ENCODE peak calls at places on chromosomes 13 and 19, in ten cellular contexts. One of them, this sample, is unnamed.
A peak's percentile ranks its signal among the peaks of the same experiment; 100 is the strongest.

GRCh38 chr13:60759499-60759898 is 362.5 kb downstream of the TDRD3 start:
- DNase-seq in endothelial cell of umbilical vein: peak; percentile 96
- DNase-seq in body of pancreas: peak; percentile 30
- DNase-seq in lower leg skin: no peak
- DNase-seq in dorsolateral prefrontal cortex: no peak
- DNase-seq in lung: peak; percentile 57
- DNase-seq in progenitor cell of endocrine pancreas: no peak
- DNase-seq in Caco-2: no peak
- DNase-seq in GM06990: no peak
- DNase-seq in nephron progenitor cell: no peak
- DNase-seq in this sample: no peak

GRCh38 chr13:41416276-41416675 is 41.1 kb upstream of the RGCC start:
- DNase-seq in nephron progenitor cell: no peak
- DNase-seq in body of pancreas: no peak
- DNase-seq in lung: no peak
- DNase-seq in endothelial cell of umbilical vein: no peak
- DNase-seq in progenitor cell of endocrine pancreas: no peak
- DNase-seq in lower leg skin: no peak
- DNase-seq in dorsolateral prefrontal cortex: no peak
- DNase-seq in GM06990: no peak
- DNase-seq in Caco-2: no peak
- DNase-seq in this sample: no peak

GRCh38 chr19:1566392-1567115 is 1.6 kb downstream of the MEX3D start:
- DNase-seq in dorsolateral prefrontal cortex: peak; percentile 88
- DNase-seq in GM06990: no peak
- DNase-seq in body of pancreas: peak; percentile 66
- DNase-seq in nephron progenitor cell: peak; percentile 72
- DNase-seq in Caco-2: peak; percentile 56
- DNase-seq in lung: peak; percentile 71
- DNase-seq in lower leg skin: peak; percentile 92
- DNase-seq in progenitor cell of endocrine pancreas: peak; percentile 59
- DNase-seq in endothelial cell of umbilical vein: peak; percentile 81
- DNase-seq in this sample: no peak

GRCh38 chr19:17448190-17448967 is at the start of gene TMEM221:
- DNase-seq in progenitor cell of endocrine pancreas: peak; percentile 71
- DNase-seq in GM06990: peak; percentile 41
- DNase-seq in Caco-2: peak; percentile 69
- DNase-seq in lung: no peak
- DNase-seq in lower leg skin: peak; percentile 92
- DNase-seq in dorsolateral prefrontal cortex: no peak
- DNase-seq in nephron progenitor cell: peak; percentile 73
- DNase-seq in endothelial cell of umbilical vein: no peak
- DNase-seq in body of pancreas: peak; percentile 42
- DNase-seq in this sample: peak; percentile 79

GRCh38 chr13:109697936-109698335 is 88.4 kb downstream of the IRS2 start:
- DNase-seq in lower leg skin: no peak
- DNase-seq in dorsolateral prefrontal cortex: no peak
- DNase-seq in body of pancreas: no peak
- DNase-seq in Caco-2: no peak
- DNase-seq in progenitor cell of endocrine pancreas: no peak
- DNase-seq in lung: no peak
- DNase-seq in nephron progenitor cell: no peak
- DNase-seq in GM06990: no peak
- DNase-seq in endothelial cell of umbilical vein: no peak
- DNase-seq in this sample: no peak

GRCh38 chr13:67075239-67075638 is 154.9 kb downstream of the PCDH9 start:
- DNase-seq in dorsolateral prefrontal cortex: no peak
- DNase-seq in Caco-2: no peak
- DNase-seq in nephron progenitor cell: no peak
- DNase-seq in body of pancreas: no peak
- DNase-seq in progenitor cell of endocrine pancreas: no peak
- DNase-seq in endothelial cell of umbilical vein: peak; percentile 21
- DNase-seq in lung: no peak
- DNase-seq in GM06990: no peak
- DNase-seq in lower leg skin: no peak
- DNase-seq in this sample: no peak

GRCh38 chr13:73090116-73090811 is 31.5 kb downstream of the KLF5 start:
- DNase-seq in body of pancreas: peak; percentile 58
- DNase-seq in progenitor cell of endocrine pancreas: no peak
- DNase-seq in endothelial cell of umbilical vein: peak; percentile 79
- DNase-seq in GM06990: no peak
- DNase-seq in nephron progenitor cell: no peak
- DNase-seq in Caco-2: peak; percentile 82
- DNase-seq in lower leg skin: no peak
- DNase-seq in lung: peak; percentile 43
- DNase-seq in dorsolateral prefrontal cortex: no peak
- DNase-seq in this sample: no peak

GRCh38 chr13:97182065-97182890 is 39.9 kb upstream of the MBNL2 start:
- DNase-seq in body of pancreas: no peak
- DNase-seq in GM06990: no peak
- DNase-seq in dorsolateral prefrontal cortex: no peak
- DNase-seq in endothelial cell of umbilical vein: no peak
- DNase-seq in Caco-2: no peak
- DNase-seq in nephron progenitor cell: no peak
- DNase-seq in lower leg skin: no peak
- DNase-seq in progenitor cell of endocrine pancreas: no peak
- DNase-seq in lung: no peak
- DNase-seq in this sample: no peak

GRCh38 chr19:926595-927043 is 784 bp downstream of the ARID3A start:
- DNase-seq in lower leg skin: no peak
- DNase-seq in GM06990: peak; percentile 71
- DNase-seq in endothelial cell of umbilical vein: no peak
- DNase-seq in body of pancreas: peak; percentile 61
- DNase-seq in Caco-2: no peak
- DNase-seq in dorsolateral prefrontal cortex: no peak
- DNase-seq in nephron progenitor cell: peak; percentile 47
- DNase-seq in progenitor cell of endocrine pancreas: no peak
- DNase-seq in lung: no peak
- DNase-seq in this sample: peak; percentile 88

GRCh38 chr13:113981201-113981605 is 7.3 kb upstream of the C13orf46 start:
- DNase-seq in endothelial cell of umbilical vein: no peak
- DNase-seq in nephron progenitor cell: no peak
- DNase-seq in dorsolateral prefrontal cortex: peak; percentile 43
- DNase-seq in lower leg skin: peak; percentile 94
- DNase-seq in progenitor cell of endocrine pancreas: no peak
- DNase-seq in GM06990: no peak
- DNase-seq in lung: peak; percentile 88
- DNase-seq in Caco-2: no peak
- DNase-seq in body of pancreas: peak; percentile 88
- DNase-seq in this sample: no peak
- TF ChIP-seq CTCF in endothelial cell of umbilical vein: no peak
- TF ChIP-seq CTCF in nephron progenitor cell: no peak
- TF ChIP-seq CTCF in dorsolateral prefrontal cortex: no peak
- TF ChIP-seq CTCF in lower leg skin: no peak
- TF ChIP-seq CTCF in progenitor cell of endocrine pancreas: no peak
- TF ChIP-seq CTCF in GM06990: no peak
- TF ChIP-seq CTCF in lung: no peak
- TF ChIP-seq CTCF in Caco-2: no peak
- TF ChIP-seq CTCF in body of pancreas: peak; percentile 42
- TF ChIP-seq CTCF in this sample: no peak

GRCh38 chr19:39037194-39037593 is 4.8 kb upstream of the FBXO27 start:
- DNase-seq in nephron progenitor cell: no peak
- DNase-seq in body of pancreas: no peak
- DNase-seq in dorsolateral prefrontal cortex: no peak
- DNase-seq in endothelial cell of umbilical vein: no peak
- DNase-seq in GM06990: no peak
- DNase-seq in lower leg skin: no peak
- DNase-seq in progenitor cell of endocrine pancreas: no peak
- DNase-seq in Caco-2: no peak
- DNase-seq in lung: no peak
- DNase-seq in this sample: no peak

GRCh38 chr19:39032164-39032918 is at the start of gene FBXO27:
- DNase-seq in nephron progenitor cell: peak; percentile 39
- DNase-seq in endothelial cell of umbilical vein: no peak
- DNase-seq in body of pancreas: peak; percentile 11
- DNase-seq in lower leg skin: peak; percentile 87
- DNase-seq in GM06990: peak; percentile 43
- DNase-seq in dorsolateral prefrontal cortex: peak; percentile 62
- DNase-seq in progenitor cell of endocrine pancreas: peak; percentile 15
- DNase-seq in Caco-2: peak; percentile 26
- DNase-seq in lung: peak; percentile 44
- DNase-seq in this sample: peak; percentile 30

DNA sequence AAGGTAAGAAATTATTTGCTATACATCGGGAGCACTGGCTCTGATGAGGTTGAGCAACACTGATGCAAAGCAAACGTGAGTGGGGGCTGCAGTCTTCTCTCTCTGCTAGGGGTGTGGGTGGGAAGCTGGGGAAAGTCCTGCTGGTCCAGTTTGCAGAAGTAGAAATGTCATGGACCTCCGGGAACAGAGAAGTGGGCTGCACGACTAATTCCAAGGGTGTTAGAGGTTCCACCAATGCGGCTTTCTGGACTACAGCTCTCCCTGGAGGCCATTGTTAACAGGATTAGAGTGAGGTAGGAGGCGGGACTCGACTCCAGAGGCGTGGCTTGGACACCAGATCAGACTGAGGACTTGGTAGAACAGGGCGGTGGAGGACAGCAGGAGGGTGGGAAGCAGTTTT is 5.7 kb upstream of the FBXO27 start:
- DNase-seq in lung: peak; percentile 39
- DNase-seq in Caco-2: peak; percentile 66
- DNase-seq in dorsolateral prefrontal cortex: peak; percentile 48
- DNase-seq in nephron progenitor cell: peak; percentile 47
- DNase-seq in GM06990: no peak
- DNase-seq in body of pancreas: peak; percentile 73
- DNase-seq in progenitor cell of endocrine pancreas: no peak
- DNase-seq in endothelial cell of umbilical vein: peak; percentile 55
- DNase-seq in lower leg skin: no peak
- DNase-seq in this sample: peak; percentile 54
- TF ChIP-seq CTCF in lung: no peak
- TF ChIP-seq CTCF in Caco-2: no peak
- TF ChIP-seq CTCF in dorsolateral prefrontal cortex: peak; percentile 20
- TF ChIP-seq CTCF in nephron progenitor cell: no peak
- TF ChIP-seq CTCF in GM06990: peak; percentile 15
- TF ChIP-seq CTCF in body of pancreas: peak; percentile 50
- TF ChIP-seq CTCF in progenitor cell of endocrine pancreas: peak; percentile 13
- TF ChIP-seq CTCF in endothelial cell of umbilical vein: peak; percentile 24
- TF ChIP-seq CTCF in lower leg skin: no peak
- TF ChIP-seq CTCF in this sample: no peak

GRCh38 chr13:44321961-44322360 is 51.7 kb upstream of the SERP2 start:
- DNase-seq in Caco-2: no peak
- DNase-seq in lung: no peak
- DNase-seq in nephron progenitor cell: no peak
- DNase-seq in GM06990: no peak
- DNase-seq in endothelial cell of umbilical vein: no peak
- DNase-seq in lower leg skin: no peak
- DNase-seq in progenitor cell of endocrine pancreas: no peak
- DNase-seq in body of pancreas: no peak
- DNase-seq in dorsolateral prefrontal cortex: no peak
- DNase-seq in this sample: no peak
- TF ChIP-seq CTCF in Caco-2: no peak
- TF ChIP-seq CTCF in lung: no peak
- TF ChIP-seq CTCF in nephron progenitor cell: no peak
- TF ChIP-seq CTCF in GM06990: no peak
- TF ChIP-seq CTCF in endothelial cell of umbilical vein: no peak
- TF ChIP-seq CTCF in lower leg skin: no peak
- TF ChIP-seq CTCF in progenitor cell of endocrine pancreas: no peak
- TF ChIP-seq CTCF in body of pancreas: no peak
- TF ChIP-seq CTCF in dorsolateral prefrontal cortex: no peak
- TF ChIP-seq CTCF in this sample: no peak

GRCh38 chr19:7119582-7119981 is 50.1 kb downstream of the ZNF557 start:
- DNase-seq in GM06990: no peak
- DNase-seq in endothelial cell of umbilical vein: no peak
- DNase-seq in dorsolateral prefrontal cortex: no peak
- DNase-seq in lower leg skin: no peak
- DNase-seq in progenitor cell of endocrine pancreas: no peak
- DNase-seq in Caco-2: no peak
- DNase-seq in nephron progenitor cell: no peak
- DNase-seq in lung: no peak
- DNase-seq in body of pancreas: no peak
- DNase-seq in this sample: no peak

GRCh38 chr19:7115721-7116120 is 46.2 kb downstream of the ZNF557 start:
- DNase-seq in nephron progenitor cell: no peak
- DNase-seq in Caco-2: no peak
- DNase-seq in endothelial cell of umbilical vein: no peak
- DNase-seq in GM06990: no peak
- DNase-seq in body of pancreas: no peak
- DNase-seq in progenitor cell of endocrine pancreas: no peak
- DNase-seq in lung: no peak
- DNase-seq in dorsolateral prefrontal cortex: peak; percentile 87
- DNase-seq in lower leg skin: no peak
- DNase-seq in this sample: no peak

GRCh38 chr19:7113233-7113632 is 43.7 kb downstream of the ZNF557 start:
- DNase-seq in lower leg skin: no peak
- DNase-seq in progenitor cell of endocrine pancreas: no peak
- DNase-seq in GM06990: no peak
- DNase-seq in Caco-2: no peak
- DNase-seq in nephron progenitor cell: no peak
- DNase-seq in dorsolateral prefrontal cortex: no peak
- DNase-seq in endothelial cell of umbilical vein: no peak
- DNase-seq in body of pancreas: no peak
- DNase-seq in lung: no peak
- DNase-seq in this sample: no peak

GRCh38 chr19:7120499-7120898 is 51.0 kb downstream of the ZNF557 start:
- DNase-seq in lung: no peak
- DNase-seq in Caco-2: no peak
- DNase-seq in endothelial cell of umbilical vein: no peak
- DNase-seq in progenitor cell of endocrine pancreas: no peak
- DNase-seq in lower leg skin: no peak
- DNase-seq in dorsolateral prefrontal cortex: no peak
- DNase-seq in nephron progenitor cell: no peak
- DNase-seq in body of pancreas: no peak
- DNase-seq in GM06990: no peak
- DNase-seq in this sample: no peak

DNA sequence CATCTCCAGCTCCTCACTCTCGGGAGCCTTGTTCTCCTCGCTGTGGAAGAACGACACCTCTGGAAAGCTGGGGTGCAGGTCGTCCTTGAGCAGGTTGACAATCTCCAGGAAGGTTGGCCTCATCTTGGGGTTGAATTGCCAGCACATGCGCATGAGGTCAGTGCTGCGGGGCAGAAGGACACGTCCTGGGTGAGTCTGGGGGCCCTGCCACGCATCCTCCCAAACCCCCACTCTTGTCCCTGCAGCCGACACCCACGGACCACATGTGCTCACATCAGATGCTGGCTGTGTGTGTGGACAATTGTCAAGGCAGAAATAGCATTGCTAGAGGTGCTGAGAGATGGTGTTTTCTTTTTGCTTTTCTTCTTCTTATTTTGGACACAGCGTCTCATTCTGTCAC is 47.7 kb downstream of the ZNF557 start:
- DNase-seq in GM06990: no peak
- DNase-seq in lower leg skin: no peak
- DNase-seq in endothelial cell of umbilical vein: no peak
- DNase-seq in lung: no peak
- DNase-seq in progenitor cell of endocrine pancreas: no peak
- DNase-seq in nephron progenitor cell: no peak
- DNase-seq in Caco-2: no peak
- DNase-seq in body of pancreas: no peak
- DNase-seq in dorsolateral prefrontal cortex: no peak
- DNase-seq in this sample: no peak
- TF ChIP-seq CTCF in GM06990: no peak
- TF ChIP-seq CTCF in lower leg skin: no peak
- TF ChIP-seq CTCF in endothelial cell of umbilical vein: no peak
- TF ChIP-seq CTCF in lung: no peak
- TF ChIP-seq CTCF in progenitor cell of endocrine pancreas: no peak
- TF ChIP-seq CTCF in nephron progenitor cell: no peak
- TF ChIP-seq CTCF in Caco-2: no peak
- TF ChIP-seq CTCF in body of pancreas: no peak
- TF ChIP-seq CTCF in dorsolateral prefrontal cortex: no peak
- TF ChIP-seq CTCF in this sample: no peak